ENCODE peak calls at places on chromosomes 11 and 22, in five cellular contexts. N is mammary epithelial cell; U is CD8-positive, alpha-beta T cell; O is left lung; P is CD8-positive, alpha-beta memory T cell. V is an unnamed sample.

GRCh38 chr11:124930799-124931198 is 5.0 kb downstream of the HEPACAM start:
- DNase-seq in N (no peak), U (no peak), O (no peak), P (no peak), V (no peak)

GRCh38 chr11:19730373-19730772 is 17.7 kb downstream of the NAV2 start:
- DNase-seq in N (no peak), U (no peak), O (no peak), P (no peak), V (peak; percentile 31)

GRCh38 chr11:117843666-117844484 is 19.3 kb upstream of the FXYD2 start:
- DNase-seq in N (peak; percentile 24), U (peak; percentile 85), O (peak; percentile 94), P (peak; percentile 87), V (peak; percentile 85)

GRCh38 chr11:106482920-106483761 is 405.7 kb downstream of the AASDHPPT start:
- DNase-seq in N (peak; percentile 66), U (no peak), O (no peak), P (no peak), V (no peak)

GRCh38 chr11:76232026-76232665 is 25.8 kb upstream of the WNT11 start:
- DNase-seq in N (no peak), U (peak; percentile 53), O (peak; percentile 57), P (peak; percentile 66), V (no peak)

GRCh38 chr11:125401746-125402145 is 94.3 kb downstream of the FEZ1 start:
- DNase-seq in N (no peak), U (no peak), O (no peak), P (no peak), V (no peak)

GRCh38 chr22:50170453-50171318 is at the start of gene PANX2:
- DNase-seq in N (no peak), U (no peak), O (peak; percentile 85), P (peak; percentile 49), V (no peak)

GRCh38 chr22:36365020-36365411 is 22.8 kb downstream of the MYH9 start:
- DNase-seq in N (peak; percentile 97), U (peak; percentile 84), O (no peak), P (peak; percentile 95), V (peak; percentile 44)

GRCh38 chr22:26732284-26732683 is 74.9 kb downstream of the MIAT start:
- DNase-seq in N (no peak), U (no peak), O (no peak), P (no peak), V (no peak)

GRCh38 chr11:42054351-42054750 is 594.9 kb upstream of the LRRC4C start:
- DNase-seq in N (no peak), U (no peak), O (no peak), P (no peak), V (no peak)

GRCh38 chr11:114348200-114349191 is 51.8 kb downstream of the C11orf71 start:
- DNase-seq in N (peak; percentile 65), U (peak; percentile 24), O (no peak), P (no peak), V (no peak)

GRCh38 chr11:46134540-46134939 is 13.3 kb upstream of the PHF21A start:
- DNase-seq in N (no peak), U (no peak), O (no peak), P (no peak), V (no peak)

GRCh38 chr11:8092587-8093424 is 11.8 kb downstream of the TUB start:
- DNase-seq in N (peak; percentile 48), U (no peak), O (no peak), P (peak; percentile 48), V (peak; percentile 48)

GRCh38 chr22:36379593-36380361 is 8.0 kb downstream of the MYH9 start:
- DNase-seq in N (peak; percentile 52), U (peak; percentile 74), O (no peak), P (peak; percentile 81), V (no peak)

GRCh38 chr22:37559521-37559900 is 769 bp upstream of the CDC42EP1 start:
- DNase-seq in N (no peak), U (no peak), O (no peak), P (no peak), V (no peak)

GRCh38 chr22:16949561-16949960 is 58.5 kb downstream of the GAB4 start:
- DNase-seq in N (no peak), U (no peak), O (no peak), P (no peak), V (no peak)

GRCh38 chr11:30426781-30427180 is 103.9 kb downstream of the ARL14EP start:
- DNase-seq in N (no peak), U (no peak), O (no peak), P (no peak), V (no peak)

DNA sequence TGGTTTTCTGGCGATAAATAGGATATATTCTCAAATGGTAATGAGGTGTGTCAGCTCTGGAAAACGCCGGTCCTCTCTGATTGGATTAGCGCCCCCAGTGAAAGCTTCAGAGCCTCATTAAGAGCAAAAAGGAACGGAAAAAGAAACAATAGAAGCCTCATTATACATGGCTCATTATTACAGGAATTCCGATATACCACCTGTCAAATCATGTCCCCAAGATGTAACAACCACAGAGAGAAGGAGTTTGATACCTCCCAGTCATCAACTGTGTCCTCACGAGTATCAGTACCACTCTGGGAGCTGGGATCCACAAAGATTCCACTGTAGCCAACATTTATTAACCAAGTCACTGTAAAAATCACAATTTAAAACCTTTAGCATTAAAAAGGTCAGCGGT is 175.8 kb upstream of the PITPNB start:
- DNase-seq in N (no peak), U (no peak), O (no peak), P (no peak), V (no peak)
- H3K27ac ChIP-seq in N (no peak overlapping the region), U (no peak overlapping the region), O (no peak overlapping the region), P (no peak overlapping the region), V (no peak overlapping the region)

GRCh38 chr11:113173023-113173594 is 141.3 kb upstream of the TTC12 start:
- DNase-seq in N (no peak), U (no peak), O (no peak), P (no peak), V (no peak)
- H3K4me1 ChIP-seq in N (peaks cover 5% of the 10 kb centered on the region), U (no peaks in the 10 kb centered on the region), O (no peaks in the 10 kb centered on the region), P (no peaks in the 10 kb centered on the region), V (peaks cover 23% of the 10 kb centered on the region)

DNA sequence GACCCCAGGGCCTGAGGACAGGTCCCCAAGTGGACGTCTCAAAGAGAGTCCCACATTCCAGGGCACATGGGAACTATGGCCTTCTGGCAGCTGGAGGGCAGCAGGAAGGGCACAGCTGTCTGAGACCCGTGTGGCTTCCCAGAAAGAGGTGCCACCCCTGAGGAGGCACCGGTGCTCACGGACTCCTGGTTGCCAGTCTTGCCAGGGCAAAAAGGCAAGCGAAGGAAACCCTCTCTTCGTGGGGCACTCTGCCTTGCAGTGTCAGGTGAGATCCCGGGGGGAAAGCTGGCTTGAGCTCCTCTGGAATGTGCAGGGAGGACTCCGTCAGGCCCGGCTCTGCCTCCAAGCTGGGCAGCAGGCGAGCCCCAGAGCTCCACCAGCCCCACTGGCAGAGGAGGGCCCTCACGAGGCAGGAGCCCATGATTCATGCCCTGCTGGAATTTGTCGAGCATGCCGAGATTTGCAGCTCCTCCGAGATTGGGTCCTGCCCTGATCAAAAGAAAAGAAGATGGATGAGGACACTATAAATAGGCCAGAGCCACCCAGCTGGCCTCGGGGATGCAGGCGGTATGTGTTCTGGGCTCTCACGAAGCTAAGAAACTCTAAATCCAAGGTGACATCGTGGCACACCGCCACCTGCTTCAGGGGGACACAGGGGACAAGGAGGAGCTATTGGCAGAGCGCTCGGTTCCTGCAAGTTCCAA is 9.9 kb upstream of the CELSR1 start:
- DNase-seq in N (peak; percentile 89), U (no peak), O (peak; percentile 84), P (no peak), V (peak; percentile 60)
- H3K27ac ChIP-seq in N (peak overlapping the region; percentile 69), U (no peak overlapping the region), O (peak overlapping the region; percentile 75), P (no peak overlapping the region), V (peak overlapping the region; percentile 97)

GRCh38 chr22:22944268-22944985 is 56.8 kb downstream of the IGLL5 start:
- DNase-seq in N (no peak), U (no peak), O (peak; percentile 59), P (peak; percentile 28), V (no peak)
- H3K4me1 ChIP-seq in N (no peaks in the 10 kb centered on the region), U (no peaks in the 10 kb centered on the region), O (no peaks in the 10 kb centered on the region), P (no peaks in the 10 kb centered on the region), V (no peaks in the 10 kb centered on the region)

GRCh38 chr11:68413591-68413999 is 47.0 kb upstream of the PPP6R3 start:
- DNase-seq in N (no peak), U (no peak), O (no peak), P (no peak), V (no peak)
- H3K27ac ChIP-seq in N (no peak overlapping the region), U (no peak overlapping the region), O (no peak overlapping the region), P (no peak overlapping the region), V (peak overlapping the region; percentile 76)

GRCh38 chr11:57318178-57318577 is 6.6 kb downstream of the TNKS1BP1 start:
- DNase-seq in N (no peak), U (no peak), O (no peak), P (no peak), V (no peak)
- H3K4me1 ChIP-seq in N (peaks cover 29% of the 10 kb centered on the region), U (peaks cover 24% of the 10 kb centered on the region), O (peaks cover 58% of the 10 kb centered on the region), P (no peaks in the 10 kb centered on the region), V (peaks cover 99% of the 10 kb centered on the region)

GRCh38 chr22:40485813-40486610 is 115.6 kb downstream of the SGSM3 start:
- DNase-seq in N (peak; percentile 78), U (no peak), O (no peak), P (no peak), V (no peak)
- H3K27ac ChIP-seq in N (peak overlapping the region; percentile 83), U (no peak overlapping the region), O (peak overlapping the region; percentile 21), P (no peak overlapping the region), V (peak overlapping the region; percentile 16)

DNA sequence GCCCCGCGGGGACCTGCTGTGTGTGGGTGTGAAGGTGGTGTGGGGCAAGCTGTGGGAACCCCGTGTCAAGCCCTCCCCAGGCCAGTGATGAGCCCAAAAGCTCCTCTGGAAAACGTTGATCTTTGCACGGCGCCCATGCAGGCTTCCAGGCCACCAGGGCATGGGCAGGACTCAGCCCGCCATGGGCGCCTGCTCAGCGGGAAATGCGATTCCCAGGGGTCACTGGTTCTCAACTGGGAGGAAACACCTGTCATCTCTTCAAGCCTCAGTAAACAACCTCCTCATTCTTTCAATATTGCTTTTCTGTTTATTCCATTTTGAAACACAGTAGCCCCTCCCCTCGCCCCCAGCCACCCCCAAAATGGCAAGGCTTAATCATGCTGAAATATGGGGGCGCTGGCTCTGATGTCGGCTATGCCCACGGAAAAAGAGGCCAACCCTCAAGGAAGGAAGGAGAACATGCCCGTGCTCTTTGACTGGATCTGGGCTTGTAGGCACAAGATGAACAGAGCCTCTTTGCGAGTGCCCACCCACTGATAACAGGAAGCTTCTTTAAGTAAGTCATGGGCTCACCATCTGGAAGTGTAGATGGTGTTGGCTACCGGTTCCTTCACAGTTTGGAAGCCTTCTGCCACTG is 543 bp upstream of the POU2AF1 start:
- DNase-seq in N (no peak), U (no peak), O (no peak), P (no peak), V (no peak)
- H3K4me1 ChIP-seq in N (peaks cover 24% of the 10 kb centered on the region), U (peaks cover 22% of the 10 kb centered on the region), O (peaks cover 4% of the 10 kb centered on the region), P (peaks cover 18% of the 10 kb centered on the region), V (peaks cover 10% of the 10 kb centered on the region)

DNA sequence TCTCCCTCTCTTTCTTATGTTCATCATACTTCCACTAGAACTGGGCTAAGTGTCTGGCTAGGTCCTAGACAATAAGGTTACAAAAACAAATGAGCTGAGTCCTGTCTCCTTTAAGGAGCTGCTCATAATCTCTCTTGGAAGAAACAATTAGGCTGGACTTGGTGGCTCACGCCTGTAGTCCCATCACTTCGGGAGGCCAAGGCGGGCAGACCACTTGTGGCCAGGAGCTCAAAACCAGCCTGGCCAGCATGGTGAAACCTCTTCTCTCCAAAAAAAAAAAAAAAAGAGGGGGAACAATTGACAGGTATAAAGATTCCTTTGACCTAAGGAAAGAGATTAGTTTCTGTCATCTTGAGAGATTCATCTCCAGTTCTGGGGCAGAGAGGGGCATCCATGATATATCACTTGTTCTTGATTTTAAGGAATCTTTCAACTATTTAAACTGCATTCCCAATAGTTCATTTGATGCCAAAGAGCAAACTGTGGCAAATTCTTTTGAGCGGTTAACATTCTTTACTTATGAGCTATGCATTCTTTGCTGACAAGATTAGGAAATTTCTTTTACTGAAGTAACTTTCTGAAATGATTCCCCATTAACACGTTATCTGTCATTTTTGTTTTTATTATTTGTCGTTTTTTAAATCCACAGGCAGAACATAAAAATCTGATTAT is 125.5 kb downstream of the C11orf87 start:
- DNase-seq in N (peak; percentile 42), U (no peak), O (no peak), P (no peak), V (no peak)
- H3K27ac ChIP-seq in N (peak overlapping the region; percentile 34), U (no peak overlapping the region), O (no peak overlapping the region), P (no peak overlapping the region), V (no peak overlapping the region)

V was measured in left ventricle myocardium inferior.